ENCODE peak calls at places on chromosomes 6 and 20, in four cellular contexts. Q is H1; D is erythroblast; M is naive thymus-derived CD4-positive, alpha-beta T cell. I is an unnamed sample.

GRCh38 chr20:25294459-25295385 is 46.8 kb downstream of the PYGB start:
- DNase-seq in Q (peak), D (peak), M (peak), I (peak)

GRCh38 chr6:11538049-11538798 is 675 bp downstream of the TMEM170B start:
- DNase-seq in M (peak), D (peak), Q (peak), I (peak)

GRCh38 chr6:168035098-168035660 is 37.7 kb downstream of the KIF25 start:
- DNase-seq in M (no peak), D (peak), Q (no peak), I (no peak)

GRCh38 chr6:150037526-150038201 is 12.3 kb upstream of the RAET1L start:
- DNase-seq in M (no peak), D (no peak), Q (peak), I (no peak)

GRCh38 chr6:157058574-157058973 is 264.7 kb downstream of the TMEM242 start:
- DNase-seq in M (no peak), D (no peak), Q (no peak), I (no peak)

GRCh38 chr6:144786825-144787224 is 501.7 kb downstream of the UTRN start:
- DNase-seq in Q (no peak), M (no peak), D (no peak), I (no peak)

GRCh38 chr6:14857501-14857900 is 388.4 kb upstream of the JARID2 start:
- DNase-seq in Q (no peak), M (peak), D (no peak), I (peak)

GRCh38 chr6:2396856-2397640 is 151.6 kb upstream of the GMDS start:
- DNase-seq in M (no peak), D (no peak), Q (no peak), I (no peak)

GRCh38 chr6:35496851-35497570 is at the start of gene TEAD3:
- DNase-seq in D (peak), Q (no peak), M (peak), I (peak)

GRCh38 chr6:152394303-152394702 is 242.9 kb downstream of the SYNE1 start:
- DNase-seq in Q (no peak), M (no peak), D (no peak), I (no peak)

GRCh38 chr20:1105599-1106194 is 12.7 kb upstream of the PSMF1 start:
- DNase-seq in Q (no peak), D (no peak), M (no peak), I (no peak)

GRCh38 chr20:51700809-51701285 is 67.3 kb downstream of the ATP9A start:
- DNase-seq in D (peak), Q (no peak), M (no peak), I (peak)

GRCh38 chr20:6870559-6870958 is 103.1 kb downstream of the BMP2 start:
- DNase-seq in Q (no peak), D (no peak), M (no peak), I (no peak)

I was measured in DND-41.